ENCODE peak calls at places on chromosome X, in four cellular contexts. U, F, B and K are unnamed samples.

GRCh38 chrX:46777971-46778810 is 19.3 kb upstream of the SLC9A7 start:
- DNase-seq in U (peak), B (no peak), F (no peak), K (no peak)

GRCh38 chrX:71100581-71101505 is 5.2 kb downstream of the FOXO4 start:
- DNase-seq in U (no peak), F (no peak), B (no peak), K (no peak)

GRCh38 chrX:29145316-29145715 is 558.1 kb downstream of the IL1RAPL1 start:
- DNase-seq in U (no peak), F (no peak), B (no peak), K (no peak)

GRCh38 chrX:2267890-2268289 is 232.9 kb downstream of the DHRSX start:
- DNase-seq in U (no peak), B (no peak), F (no peak), K (no peak)

GRCh38 chrX:55489315-55490009 is at the start of gene USP51:
- DNase-seq in F (peak), B (peak), U (no peak), K (peak)

GRCh38 chrX:124194903-124195302 is 137.6 kb upstream of the TEX13D start:
- DNase-seq in B (no peak), F (no peak), U (no peak), K (no peak)

GRCh38 chrX:109990582-109991276 is 12.2 kb upstream of the TMEM164 start:
- DNase-seq in U (no peak), F (no peak), B (no peak), K (no peak)

GRCh38 chrX:143757887-143758286 is 37.3 kb upstream of the SPANXN2 start:
- DNase-seq in U (no peak), B (no peak), F (no peak), K (no peak)

GRCh38 chrX:119990995-119991787 is 47.6 kb upstream of the NKAP start:
- DNase-seq in F (no peak), B (peak), U (no peak), K (no peak)
- H3K4me3 ChIP-seq in F (peak), B (peak), U (no peak), K (peak)

GRCh38 chrX:43349363-43349762 is 306.7 kb upstream of the MAOA start:
- DNase-seq in B (peak), U (peak), F (peak), K (peak)
- TF ChIP-seq ZNF274 in B (no peak), U (no peak), F (no peak), K (no peak)

GRCh38 chrX:13094780-13095425 is 50.5 kb upstream of the FAM9C start:
- DNase-seq in U (no peak), B (no peak), F (no peak), K (no peak)
- TF ChIP-seq SUZ12 in U (no peak), B (no peak), F (no peak), K (no peak)

DNA sequence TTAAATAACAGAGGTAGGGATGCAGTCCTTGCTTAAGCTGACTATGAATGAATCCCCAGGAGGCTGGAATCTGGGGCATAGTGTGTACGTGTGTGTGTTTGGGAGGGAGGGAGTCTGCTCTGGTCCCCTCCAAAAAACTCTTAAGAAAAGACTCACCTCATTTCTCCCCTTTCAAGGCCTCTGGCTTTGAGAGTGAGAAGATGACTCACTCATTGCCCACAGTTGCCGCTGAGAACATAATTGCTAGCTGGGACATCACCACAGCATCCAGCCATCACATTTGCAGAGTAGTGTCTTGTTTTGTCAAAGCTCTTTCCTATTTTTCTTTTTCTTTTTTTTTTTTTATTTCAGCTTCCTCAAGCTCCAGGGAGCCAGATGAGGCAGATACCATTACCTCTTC is 61.7 kb upstream of the LAS1L start:
- DNase-seq in B (no peak), U (no peak), F (peak), K (no peak)
- H3K4me3 ChIP-seq in B (no peak), U (no peak), F (peak), K (no peak)

GRCh38 chrX:80293354-80293753 is 126.9 kb upstream of the TENT5D start:
- DNase-seq in B (no peak), F (no peak), U (no peak), K (no peak)

GRCh38 chrX:80285131-80285773 is 135.0 kb upstream of the TENT5D start:
- DNase-seq in F (no peak), U (peak), B (peak), K (peak)

DNA sequence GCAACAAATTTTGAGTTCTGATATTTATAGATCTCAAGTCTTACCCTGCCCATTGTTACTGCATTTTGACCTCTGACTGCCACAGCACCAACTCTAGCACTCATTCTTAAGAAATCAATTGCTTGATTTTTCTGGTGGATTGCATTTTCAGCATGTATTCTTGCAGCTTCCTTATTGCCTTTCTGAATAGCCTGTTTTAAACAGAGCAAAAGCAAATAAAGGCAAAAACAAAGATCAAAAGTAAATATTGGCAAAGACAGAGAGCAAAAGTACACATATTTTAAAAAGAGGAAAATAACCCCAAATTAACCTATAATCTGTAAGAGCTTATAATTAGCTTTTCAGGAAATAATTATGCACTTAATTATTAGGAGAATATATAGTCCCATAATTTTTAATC is 129.4 kb upstream of the TENT5D start:
- DNase-seq in U (peak), F (no peak), B (no peak), K (no peak)
- TF ChIP-seq ZNF274 in U (no peak), F (no peak), B (no peak), K (no peak)